ENCODE peak calls at places on chromosomes 3 and 15, in four cellular contexts. S, M, Z and D are unnamed samples.

GRCh38 chr15:37978231-37978630 is 43.8 kb downstream of the TMCO5A start:
- DNase-seq in M (no peak), S (no peak), Z (no peak), D (no peak)

GRCh38 chr3:191020730-191021405 is 158.4 kb upstream of the GMNC start:
- DNase-seq in S (no peak), M (no peak), Z (no peak), D (no peak)

GRCh38 chr3:71984843-71985594 is 200.1 kb upstream of the PROK2 start:
- DNase-seq in M (no peak), Z (no peak), S (no peak), D (no peak)

GRCh38 chr15:69468241-69469121 is 15.9 kb downstream of the RPLP1 start:
- DNase-seq in S (peak), M (peak), Z (no peak), D (peak)

GRCh38 chr3:127083778-127084355 is 101.0 kb downstream of the PLXNA1 start:
- DNase-seq in M (no peak), S (no peak), Z (no peak), D (no peak)

GRCh38 chr15:68433551-68433950 is 1.6 kb upstream of the ITGA11 start:
- DNase-seq in Z (no peak), S (no peak), M (no peak), D (no peak)

GRCh38 chr15:74345051-74345450 is 22.4 kb downstream of the CYP11A1 start:
- DNase-seq in Z (no peak), M (no peak), S (no peak), D (no peak)

GRCh38 chr3:22318325-22318724 is 567.3 kb upstream of the ZNF385D start:
- DNase-seq in M (no peak), S (no peak), Z (no peak), D (no peak)

GRCh38 chr15:57220220-57220619 is 156.1 kb upstream of the CGNL1 start:
- DNase-seq in Z (peak), S (no peak), M (no peak), D (peak)

GRCh38 chr3:44996556-44996969 is 20.5 kb downstream of the EXOSC7 start:
- DNase-seq in M (no peak), S (no peak), Z (no peak), D (no peak)

GRCh38 chr3:54237109-54237508 is 114.8 kb downstream of the CACNA2D3 start:
- DNase-seq in Z (no peak), S (no peak), M (no peak), D (no peak)

GRCh38 chr15:60299452-60300047 is 98.2 kb downstream of the ANXA2 start:
- DNase-seq in S (no peak), Z (no peak), M (no peak), D (no peak)

GRCh38 chr3:179955798-179956197 is 80.9 kb downstream of the PEX5L start:
- DNase-seq in Z (no peak), S (no peak), M (no peak), D (no peak)

GRCh38 chr3:62529230-62529629 is 155.9 kb upstream of the FEZF2 start:
- DNase-seq in M (no peak), Z (no peak), S (peak), D (no peak)

GRCh38 chr15:62706361-62706760 is 336.2 kb upstream of the TPM1 start:
- DNase-seq in Z (peak), M (no peak), S (no peak), D (no peak)